ENCODE peak calls at places on chromosomes 12 and 14, in seven cellular contexts. E, O, T, F, H, Z and M are unnamed samples.

GRCh38 chr14:106586098-106586704 is 1059.8 kb downstream of the TMEM121 start:
- DNase-seq in E (no peak), O (no peak), T (no peak), F (no peak), H (no peak), Z (peak), M (no peak)

GRCh38 chr14:36519431-36520321 is at the start of gene NKX2-1:
- DNase-seq in E (no peak), O (no peak), T (no peak), F (no peak), H (no peak), Z (no peak), M (no peak)

GRCh38 chr12:131065279-131065678 is 111.6 kb downstream of the ADGRD1 start:
- DNase-seq in E (peak), O (peak), T (no peak), F (no peak), H (no peak), Z (no peak), M (no peak)

GRCh38 chr14:83483063-83483462 is 1949.4 kb upstream of the SEL1L start:
- DNase-seq in E (no peak), O (no peak), T (no peak), F (no peak), H (no peak), Z (no peak), M (peak)

GRCh38 chr14:74502236-74503019 is 8.9 kb downstream of the ISCA2 start:
- DNase-seq in E (no peak), O (no peak), T (no peak), F (no peak), H (no peak), Z (peak), M (no peak)

GRCh38 chr14:90299408-90299807 is 32.3 kb downstream of the NRDE2 start:
- DNase-seq in E (peak), O (no peak), T (no peak), F (no peak), H (no peak), Z (no peak), M (no peak)

GRCh38 chr12:67630373-67631088 is 18.0 kb upstream of the DYRK2 start:
- DNase-seq in E (peak), O (no peak), T (peak), F (no peak), H (peak), Z (no peak), M (no peak)

GRCh38 chr14:75224561-75224960 is 48.1 kb upstream of the TMED10 start:
- DNase-seq in E (no peak), O (no peak), T (no peak), F (no peak), H (no peak), Z (no peak), M (no peak)

GRCh38 chr12:12837025-12837872 is 24.1 kb downstream of the DDX47 start:
- DNase-seq in E (peak), O (no peak), T (peak), F (no peak), H (peak), Z (peak), M (no peak)

GRCh38 chr12:114625294-114625851 is 58.6 kb downstream of the TBX3 start:
- DNase-seq in E (no peak), O (no peak), T (peak), F (no peak), H (no peak), Z (peak), M (no peak)

GRCh38 chr14:75343914-75344313 is 65.3 kb downstream of the FOS start:
- DNase-seq in E (no peak), O (no peak), T (no peak), F (no peak), H (no peak), Z (no peak), M (no peak)

GRCh38 chr12:9883175-9883574 is 1.9 kb downstream of the KLRF2 start:
- DNase-seq in E (no peak), O (no peak), T (no peak), F (no peak), H (no peak), Z (no peak), M (no peak)

GRCh38 chr14:70188292-70188607 is 501 bp downstream of the SLC8A3 start:
- DNase-seq in E (peak), O (no peak), T (no peak), F (no peak), H (no peak), Z (no peak), M (no peak)

GRCh38 chr12:42014972-42015371 is 129.7 kb downstream of the GXYLT1 start:
- DNase-seq in E (no peak), O (no peak), T (no peak), F (no peak), H (no peak), Z (no peak), M (no peak)

GRCh38 chr12:127383281-127383680 is 883.7 kb upstream of the TMEM132C start:
- DNase-seq in E (no peak), O (no peak), T (no peak), F (no peak), H (no peak), Z (no peak), M (no peak)

GRCh38 chr12:52912711-52913423 is 8.0 kb upstream of the KRT8 start:
- DNase-seq in E (no peak), O (no peak), T (no peak), F (no peak), H (no peak), Z (no peak), M (no peak)

GRCh38 chr12:93025145-93026103 is 96.3 kb upstream of the EEA1 start:
- DNase-seq in E (no peak), O (no peak), T (no peak), F (peak), H (no peak), Z (peak), M (peak)

GRCh38 chr14:41604793-41605534 is 1.7 kb upstream of the LRFN5 start:
- DNase-seq in E (peak), O (no peak), T (peak), F (no peak), H (peak), Z (peak), M (peak)

GRCh38 chr12:76595056-76595455 is 35.5 kb upstream of the OSBPL8 start:
- DNase-seq in E (no peak), O (no peak), T (no peak), F (no peak), H (no peak), Z (no peak), M (no peak)

GRCh38 chr12:109255377-109255776 is 53.7 kb downstream of the FOXN4 start:
- DNase-seq in E (no peak), O (no peak), T (no peak), F (no peak), H (no peak), Z (peak), M (no peak)

GRCh38 chr14:95516554-95517209 is at the start of gene SYNE3:
- DNase-seq in E (peak), O (peak), T (peak), F (no peak), H (peak), Z (peak), M (no peak)

GRCh38 chr12:106246891-106247730 is 709 bp downstream of the CKAP4 start:
- DNase-seq in E (peak), O (peak), T (peak), F (no peak), H (peak), Z (peak), M (no peak)

GRCh38 chr14:51554953-51555352 is 96.8 kb upstream of the FRMD6 start:
- DNase-seq in E (no peak), O (no peak), T (no peak), F (no peak), H (no peak), Z (no peak), M (no peak)

GRCh38 chr12:112684742-112685141 is 106.8 kb upstream of the RPH3A start:
- DNase-seq in E (no peak), O (no peak), T (no peak), F (no peak), H (no peak), Z (no peak), M (no peak)

GRCh38 chr14:85415015-85415712 is 114.8 kb upstream of the FLRT2 start:
- DNase-seq in E (no peak), O (peak), T (peak), F (peak), H (peak), Z (peak), M (no peak)

GRCh38 chr14:92572050-92572449 is 58.5 kb downstream of the RIN3 start:
- DNase-seq in E (no peak), O (no peak), T (no peak), F (no peak), H (no peak), Z (no peak), M (no peak)

GRCh38 chr12:115468087-115468510 is 784.1 kb upstream of the TBX3 start:
- DNase-seq in E (no peak), O (no peak), T (peak), F (no peak), H (no peak), Z (no peak), M (no peak)

GRCh38 chr12:59619461-59620240 is 23.8 kb downstream of the SLC16A7 start:
- DNase-seq in E (no peak), O (no peak), T (no peak), F (no peak), H (no peak), Z (no peak), M (no peak)

GRCh38 chr12:78802593-78802992 is 62.0 kb upstream of the SYT1 start:
- DNase-seq in E (no peak), O (no peak), T (no peak), F (peak), H (no peak), Z (peak), M (peak)

GRCh38 chr14:36504805-36505192 is 15.2 kb downstream of the NKX2-1 start:
- DNase-seq in E (no peak), O (no peak), T (no peak), F (no peak), H (no peak), Z (no peak), M (no peak)

DNA sequence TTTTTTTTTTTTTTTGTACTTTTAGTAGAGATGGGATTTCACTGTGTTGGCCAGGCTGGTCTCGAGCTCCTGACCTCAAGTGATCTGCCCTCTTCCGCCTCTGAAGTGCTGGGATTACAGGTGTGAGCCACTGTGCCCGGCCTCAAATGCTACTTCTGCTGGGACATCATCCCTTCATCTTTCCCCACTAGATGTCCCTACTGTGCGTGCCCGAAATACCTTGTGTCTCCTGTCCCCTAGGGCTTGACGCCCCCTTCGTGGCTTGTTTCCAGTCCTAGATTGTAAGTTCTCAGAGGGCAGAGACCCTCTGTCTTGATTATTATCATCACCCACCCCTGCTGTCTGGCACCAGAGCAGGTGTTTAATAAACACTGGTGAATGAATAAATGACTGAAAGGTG is 14.9 kb downstream of the CCDC63 start:
- DNase-seq in E (no peak), O (no peak), T (no peak), F (no peak), H (no peak), Z (no peak), M (no peak)
- TF ChIP-seq CTCF in E (no peak), O (no peak), T (no peak), F (no peak), H (no peak), Z (no peak), M (no peak)

DNA sequence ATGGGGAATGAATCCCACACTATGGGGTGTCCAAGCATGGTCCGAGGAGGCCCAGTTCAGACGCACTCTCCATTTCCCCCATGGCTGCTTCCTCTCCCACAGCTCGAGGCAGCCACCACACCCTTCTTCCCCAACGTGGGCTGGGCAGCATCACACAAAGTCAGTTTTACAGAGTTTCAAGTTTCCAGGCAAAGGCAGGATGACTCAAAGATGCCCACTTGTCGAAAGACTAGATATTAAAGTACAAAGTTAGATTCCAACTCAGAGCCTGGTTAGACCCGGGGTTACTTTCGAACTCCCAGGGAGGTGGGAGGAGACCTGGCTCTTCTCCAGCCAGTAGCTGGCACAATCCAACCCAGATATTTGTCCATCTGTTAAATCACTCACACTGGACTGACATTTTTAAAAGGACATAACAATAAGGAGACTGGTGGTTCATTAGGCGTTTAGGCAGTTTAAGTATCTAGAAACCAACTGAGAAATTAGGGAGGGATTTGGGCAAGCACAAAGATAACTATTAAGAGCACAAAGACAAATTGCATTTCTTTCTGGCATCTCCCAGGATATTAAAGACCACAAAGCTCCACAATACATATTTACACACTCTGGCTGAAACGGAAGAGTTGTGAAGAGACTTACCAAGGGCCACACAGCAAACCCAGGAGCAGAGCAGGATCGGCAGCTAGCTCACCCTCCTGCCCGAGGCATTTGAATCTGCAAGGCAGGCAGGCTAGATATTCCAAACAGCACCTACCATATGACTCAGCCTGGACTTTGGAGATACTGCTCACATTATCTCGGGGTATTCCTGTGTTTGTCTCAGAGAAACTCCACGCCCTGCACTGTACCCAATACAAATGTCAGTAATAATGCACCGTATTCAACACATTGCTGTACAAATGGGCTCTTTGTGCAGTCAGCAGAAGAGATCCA is 34.8 kb downstream of the TMCC3 start:
- DNase-seq in E (peak), O (no peak), T (peak), F (no peak), H (no peak), Z (peak), M (no peak)
- H3K4me3 ChIP-seq in E (peak), O (peak), T (no peak), F (no peak), H (no peak), Z (no peak), M (peak)

DNA sequence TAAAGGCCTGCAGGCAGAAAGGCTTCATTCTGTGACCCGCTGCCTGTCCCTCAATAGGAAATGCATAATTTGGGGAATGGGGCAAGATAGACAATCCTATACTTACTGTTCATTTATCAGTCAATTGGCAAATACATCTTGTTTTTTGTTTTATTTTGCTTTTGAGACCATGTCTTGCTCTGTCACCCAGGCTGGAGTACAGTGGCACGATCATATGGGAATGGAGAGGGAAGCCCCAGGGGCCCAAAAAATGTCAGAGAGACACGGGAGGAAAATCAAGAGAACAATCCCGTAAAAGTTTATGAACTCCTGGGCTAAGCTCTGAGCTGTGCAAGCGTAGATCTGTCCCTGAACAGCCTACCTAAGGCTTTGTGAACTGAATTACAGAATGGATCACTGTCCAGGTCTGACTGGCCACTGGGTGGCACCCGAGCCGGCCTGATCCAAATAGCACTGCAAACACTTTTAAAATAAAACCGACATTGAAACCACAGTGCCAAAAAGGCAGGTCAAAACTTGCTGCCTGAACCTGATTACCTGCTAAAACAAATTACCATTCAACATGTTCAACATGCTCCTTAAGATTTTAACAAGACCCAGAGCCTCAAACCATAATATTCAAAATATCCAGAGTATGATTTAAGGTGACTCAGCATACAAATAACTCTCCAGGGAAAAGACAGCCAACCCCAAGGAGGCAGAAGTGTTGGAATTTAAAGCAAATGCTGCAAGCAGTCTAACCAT is 11.8 kb downstream of the COPS7A start:
- DNase-seq in E (peak), O (peak), T (peak), F (no peak), H (peak), Z (peak), M (no peak)
- TF ChIP-seq CTCF in E (peak), O (peak), T (peak), F (peak), H (peak), Z (peak), M (peak)

GRCh38 chr12:117134059-117134458 is 34.8 kb upstream of the TESC start:
- DNase-seq in E (no peak), O (no peak), T (no peak), F (no peak), H (no peak), Z (no peak), M (no peak)
- H3K4me3 ChIP-seq in E (no peak), O (no peak), T (no peak), F (no peak), H (no peak), Z (no peak), M (no peak)